ENCODE peak calls at places on chromosomes 2 and 18, in five cellular contexts. W, O, P, N and C are unnamed samples.

GRCh38 chr18:75247041-75247551 is 36.5 kb downstream of the TSHZ1 start:
- DNase-seq in W (no peak), O (peak), P (no peak), N (no peak), C (no peak)

GRCh38 chr2:236820763-236821344 is 251.2 kb downstream of the ACKR3 start:
- DNase-seq in W (no peak), O (no peak), P (no peak), N (no peak), C (no peak)

GRCh38 chr2:236531991-236532390 is 37.6 kb upstream of the ACKR3 start:
- DNase-seq in W (no peak), O (no peak), P (no peak), N (no peak), C (no peak)

GRCh38 chr2:100230754-100231153 is 88.4 kb upstream of the AFF3 start:
- DNase-seq in W (no peak), O (peak), P (no peak), N (no peak), C (no peak)

GRCh38 chr2:191611614-191612013 is 66.3 kb upstream of the NABP1 start:
- DNase-seq in W (no peak), O (no peak), P (no peak), N (no peak), C (no peak)

GRCh38 chr18:62863629-62864028 is 148.3 kb downstream of the PHLPP1 start:
- DNase-seq in W (no peak), O (peak), P (no peak), N (no peak), C (no peak)

GRCh38 chr2:230582851-230583283 is 129.8 kb upstream of the CAB39 start:
- DNase-seq in W (no peak), O (peak), P (no peak), N (no peak), C (no peak)

GRCh38 chr2:21317131-21317530 is 193.4 kb downstream of the TDRD15 start:
- DNase-seq in W (peak), O (peak), P (peak), N (peak), C (peak)

GRCh38 chr2:152304845-152305244 is 30.1 kb upstream of the FMNL2 start:
- DNase-seq in W (peak), O (no peak), P (no peak), N (no peak), C (no peak)

GRCh38 chr2:237438082-237438925 is 24.3 kb upstream of the COL6A3 start:
- DNase-seq in W (no peak), O (no peak), P (no peak), N (no peak), C (no peak)

GRCh38 chr2:112491946-112492345 is 10.0 kb downstream of the TTL start:
- DNase-seq in W (no peak), O (no peak), P (no peak), N (no peak), C (no peak)

GRCh38 chr2:141187063-141187429 is 943.8 kb downstream of the LRP1B start:
- DNase-seq in W (no peak), O (no peak), P (no peak), N (no peak), C (no peak)

GRCh38 chr2:25740810-25741381 is 67.5 kb upstream of the DTNB start:
- DNase-seq in W (no peak), O (no peak), P (no peak), N (no peak), C (no peak)

GRCh38 chr2:178825183-178825582 is 18.0 kb upstream of the TTN start:
- DNase-seq in W (no peak), O (peak), P (no peak), N (no peak), C (no peak)
- TF ChIP-seq MAFK in W (no peak), O (no peak), P (no peak), N (no peak), C (no peak)

GRCh38 chr2:64328415-64328722 is 125.6 kb upstream of the LGALSL start:
- DNase-seq in W (no peak), O (no peak), P (no peak), N (no peak), C (no peak)

GRCh38 chr2:64327129-64327509 is 126.8 kb upstream of the LGALSL start:
- DNase-seq in W (peak), O (no peak), P (no peak), N (no peak), C (no peak)

GRCh38 chr2:64326578-64327050 is 127.3 kb upstream of the LGALSL start:
- DNase-seq in W (no peak), O (no peak), P (no peak), N (no peak), C (no peak)

GRCh38 chr2:64325852-64326577 is 127.9 kb upstream of the LGALSL start:
- DNase-seq in W (no peak), O (no peak), P (no peak), N (no peak), C (no peak)

GRCh38 chr2:64327510-64328414 is 126.2 kb upstream of the LGALSL start:
- DNase-seq in W (peak), O (no peak), P (no peak), N (no peak), C (no peak)
- TF ChIP-seq MAFK in W (no peak), O (no peak), P (no peak), N (no peak), C (no peak)

GRCh38 chr2:97970300-97971060 is 25.3 kb downstream of the TMEM131 start:
- DNase-seq in W (no peak), O (no peak), P (no peak), N (no peak), C (peak)
- TF ChIP-seq MAFK in W (no peak), O (no peak), P (no peak), N (no peak), C (no peak)

GRCh38 chr2:38218583-38218982 is 142.6 kb upstream of the CYP1B1 start:
- DNase-seq in W (no peak), O (no peak), P (no peak), N (no peak), C (no peak)

GRCh38 chr2:38216886-38217285 is 140.9 kb upstream of the CYP1B1 start:
- DNase-seq in W (no peak), O (no peak), P (no peak), N (no peak), C (no peak)

GRCh38 chr2:38215993-38216392 is 140.0 kb upstream of the CYP1B1 start:
- DNase-seq in W (peak), O (no peak), P (no peak), N (no peak), C (no peak)

GRCh38 chr2:38218995-38219394 is 143.0 kb upstream of the CYP1B1 start:
- DNase-seq in W (no peak), O (no peak), P (no peak), N (no peak), C (no peak)

GRCh38 chr2:38217401-38218188 is 141.6 kb upstream of the CYP1B1 start:
- DNase-seq in W (no peak), O (no peak), P (no peak), N (no peak), C (no peak)
- TF ChIP-seq MAFK in W (no peak), O (no peak), P (no peak), N (no peak), C (no peak)

GRCh38 chr2:209609531-209609930 is 162.1 kb upstream of the UNC80 start:
- DNase-seq in W (no peak), O (no peak), P (no peak), N (no peak), C (no peak)

GRCh38 chr2:209619782-209620181 is 151.8 kb upstream of the UNC80 start:
- DNase-seq in W (no peak), O (no peak), P (no peak), N (no peak), C (no peak)

GRCh38 chr2:209613941-209614340 is 157.7 kb upstream of the UNC80 start:
- DNase-seq in W (no peak), O (no peak), P (no peak), N (no peak), C (no peak)

GRCh38 chr2:209610631-209611030 is 161.0 kb upstream of the UNC80 start:
- DNase-seq in W (no peak), O (no peak), P (no peak), N (no peak), C (no peak)

DNA sequence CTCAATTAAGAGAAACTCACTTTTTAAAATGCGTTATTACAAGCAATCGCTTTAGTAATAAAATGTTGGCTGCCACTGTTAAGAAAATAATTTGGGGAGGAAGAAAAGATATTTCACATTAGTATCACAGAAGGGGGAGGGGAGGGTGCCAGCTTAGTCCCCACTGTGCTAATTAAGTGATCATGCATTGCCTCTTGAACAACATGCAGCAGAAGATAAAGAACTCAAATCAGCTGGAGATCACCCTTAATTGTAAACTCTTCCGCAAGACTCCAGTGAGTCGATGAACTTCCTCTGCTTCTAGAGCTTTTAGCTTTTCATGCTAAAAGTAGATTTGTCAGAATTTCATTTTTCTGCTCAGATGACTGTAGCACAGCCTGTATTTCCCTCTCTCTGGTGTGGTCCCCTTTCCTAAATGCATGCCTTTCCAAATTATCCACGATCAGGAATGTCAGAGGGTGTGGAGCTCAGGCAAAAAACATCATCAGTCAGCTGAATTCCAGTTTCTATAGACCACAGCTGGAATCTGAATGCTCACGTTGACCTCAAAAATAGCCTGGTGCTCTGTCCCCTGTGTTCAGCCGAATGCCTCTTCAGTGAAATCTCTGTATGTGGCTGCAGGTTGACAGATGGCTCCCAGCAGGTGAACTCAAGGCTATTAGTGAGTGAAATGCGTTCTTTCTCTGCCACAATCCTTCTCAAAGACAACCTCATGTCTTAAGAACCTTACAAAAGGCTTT is 156.8 kb upstream of the UNC80 start:
- DNase-seq in W (no peak), O (no peak), P (no peak), N (peak), C (no peak)
- TF ChIP-seq MAFK in W (no peak), O (no peak), P (no peak), N (peak), C (no peak)

GRCh38 chr2:200860092-200860795 is 4.2 kb downstream of the CLK1 start:
- DNase-seq in W (no peak), O (no peak), P (peak), N (no peak), C (no peak)
- TF ChIP-seq MAFK in W (no peak), O (no peak), P (no peak), N (no peak), C (no peak)

DNA sequence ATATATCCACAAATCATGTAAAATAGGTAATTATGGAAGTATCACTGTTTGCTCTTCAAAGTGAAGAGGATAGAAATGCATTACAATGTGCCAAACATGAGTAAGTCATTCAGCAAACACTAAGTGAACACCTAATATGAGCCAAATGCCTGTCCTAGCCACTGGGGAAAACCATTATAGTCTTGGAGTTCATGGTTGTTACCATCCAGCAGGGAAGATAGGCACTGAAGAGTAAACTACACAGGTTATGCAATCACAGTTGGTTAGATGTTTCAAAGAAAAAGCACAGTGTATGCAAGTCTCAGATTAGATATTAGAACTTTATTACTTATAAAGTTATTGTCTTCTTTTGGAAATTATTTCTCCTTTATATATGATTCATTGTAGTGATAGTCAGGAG is 3.9 kb upstream of the SERPINB2 start:
- DNase-seq in W (no peak), O (no peak), P (no peak), N (no peak), C (no peak)
- TF ChIP-seq MAFK in W (no peak), O (no peak), P (no peak), N (no peak), C (no peak)